ENCODE peak calls at places on chromosomes 1 and 21, in nine cellular contexts. O is neural crest cell, N is IMR-90, M is thyroid gland, Q is H9, H is mammary epithelial cell, P is cardiac fibroblast, Z is GM13977, J is AG04449. U is an unnamed sample.
A peak's percentile ranks its signal among the peaks of the same experiment; 100 is the strongest.

GRCh38 chr1:245409341-245410195 is 254.8 kb downstream of the KIF26B start:
- DNase-seq in O (no peak), N (no peak), M (no peak), Q (no peak), H (no peak), P (no peak), Z (no peak), J (no peak), U (peak; percentile 53)

GRCh38 chr1:7454895-7455784 is 316.0 kb upstream of the VAMP3 start:
- DNase-seq in O (no peak), N (no peak), M (peak; percentile 91), Q (no peak), H (no peak), P (no peak), Z (no peak), J (no peak), U (no peak)

GRCh38 chr1:57461405-57461804 is 37.5 kb upstream of the DAB1 start:
- DNase-seq in O (no peak), N (no peak), M (no peak), Q (no peak), H (no peak), P (no peak), Z (no peak), J (no peak), U (no peak)

GRCh38 chr1:46517010-46517600 is 27.5 kb downstream of the DMBX1 start:
- DNase-seq in O (no peak), N (no peak), M (peak; percentile 96), Q (peak; percentile 93), H (peak; percentile 74), P (no peak), Z (no peak), J (no peak), U (peak; percentile 50)

GRCh38 chr1:77925966-77926365 is 37.5 kb downstream of the NEXN start:
- DNase-seq in O (no peak), N (no peak), M (no peak), Q (no peak), H (no peak), P (peak; percentile 36), Z (no peak), J (no peak), U (no peak)

GRCh38 chr1:232752365-232752764 is 52.9 kb upstream of the MAP10 start:
- DNase-seq in O (no peak), N (no peak), M (no peak), Q (no peak), H (no peak), P (no peak), Z (no peak), J (no peak), U (no peak)

GRCh38 chr1:106678661-106679060 is 377.8 kb upstream of the PRMT6 start:
- DNase-seq in O (no peak), N (no peak), M (no peak), Q (no peak), H (no peak), P (no peak), Z (no peak), J (no peak), U (no peak)

GRCh38 chr1:69485616-69486015 is 82.1 kb upstream of the LRRC7 start:
- DNase-seq in O (no peak), N (no peak), M (peak; percentile 22), Q (no peak), H (no peak), P (no peak), Z (no peak), J (no peak), U (no peak)

GRCh38 chr1:151827853-151828252 is 3.7 kb downstream of the RORC start:
- DNase-seq in O (no peak), N (no peak), M (no peak), Q (no peak), H (no peak), P (no peak), Z (no peak), J (no peak), U (no peak)

GRCh38 chr1:74463301-74463988 is 49.0 kb downstream of the LRRC53 start:
- DNase-seq in O (no peak), N (peak; percentile 65), M (no peak), Q (no peak), H (peak; percentile 3), P (peak; percentile 12), Z (peak; percentile 45), J (no peak), U (no peak)

GRCh38 chr1:109547412-109548320 is 749 bp upstream of the GNAI3 start:
- DNase-seq in O (no peak), N (peak; percentile 26), M (peak; percentile 41), Q (no peak), H (peak; percentile 36), P (peak; percentile 38), Z (peak; percentile 32), J (no peak), U (peak; percentile 21)

DNA sequence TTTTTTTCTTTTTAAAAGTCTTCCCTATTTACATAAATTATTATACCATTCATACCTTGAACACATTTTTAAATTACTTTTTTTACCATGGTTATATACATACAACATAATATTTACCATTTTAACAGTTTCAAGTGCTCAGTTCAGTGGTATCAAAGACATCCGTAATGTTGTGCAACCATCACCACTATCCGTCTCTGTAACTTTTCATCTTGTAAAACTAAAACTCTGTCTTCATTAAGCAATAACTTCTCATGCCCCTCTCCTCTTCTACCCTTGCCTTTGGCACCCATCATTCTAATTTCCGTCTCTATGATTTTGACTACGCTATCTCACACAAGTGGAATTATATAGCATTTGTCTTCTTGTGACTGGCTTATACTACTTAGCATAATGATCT is 689.6 kb upstream of the NCAM2 start:
- DNase-seq in O (no peak), N (no peak), M (no peak), Q (no peak), H (no peak), P (no peak), Z (no peak), J (no peak), U (no peak)
- TF ChIP-seq CTCF in O (no peak), N (no peak), M (no peak), Q (no peak), H (no peak), P (no peak), Z (no peak), J (no peak), U (no peak)

GRCh38 chr1:205346956-205347574 is 9.7 kb downstream of the KLHDC8A start:
- DNase-seq in O (no peak), N (no peak), M (peak; percentile 64), Q (no peak), H (peak; percentile 21), P (no peak), Z (no peak), J (no peak), U (no peak)

GRCh38 chr1:205344010-205344808 is 12.5 kb downstream of the KLHDC8A start:
- DNase-seq in O (no peak), N (no peak), M (peak; percentile 46), Q (no peak), H (no peak), P (no peak), Z (no peak), J (no peak), U (peak; percentile 74)

GRCh38 chr1:205340674-205341073 is 16.0 kb downstream of the KLHDC8A start:
- DNase-seq in O (no peak), N (no peak), M (no peak), Q (no peak), H (no peak), P (no peak), Z (no peak), J (no peak), U (no peak)

GRCh38 chr1:205345761-205346160 is 11.0 kb downstream of the KLHDC8A start:
- DNase-seq in O (no peak), N (no peak), M (no peak), Q (no peak), H (no peak), P (no peak), Z (no peak), J (no peak), U (no peak)

DNA sequence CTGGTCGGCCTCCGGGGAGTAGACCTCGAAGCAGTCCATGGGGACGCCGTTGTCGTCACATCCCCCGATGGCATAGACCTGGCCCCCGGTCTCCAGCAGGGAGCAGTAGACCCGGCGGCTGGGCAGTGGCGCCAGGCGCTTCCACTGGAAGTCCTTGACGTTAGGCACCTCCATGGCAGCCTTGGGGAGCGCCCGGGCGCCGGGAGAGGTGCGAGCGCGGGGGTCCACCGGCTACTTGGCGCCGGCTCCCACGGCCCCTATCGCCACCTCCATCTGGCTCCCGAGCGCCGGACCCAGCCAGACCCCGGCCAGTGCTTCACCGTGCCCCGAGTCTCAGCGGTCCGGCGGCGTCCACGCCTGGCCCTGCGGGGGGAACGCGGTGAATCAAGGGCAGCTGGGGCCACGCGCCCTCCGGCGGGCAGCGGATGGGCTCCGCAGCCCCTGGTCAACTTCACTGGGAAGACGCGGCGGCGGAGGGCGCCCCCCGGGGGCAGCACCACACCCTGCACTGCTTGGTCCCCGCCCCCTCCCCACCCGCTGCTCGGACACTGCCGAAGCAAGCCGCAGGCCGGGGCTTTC is 13.2 kb downstream of the KLHDC8A start:
- DNase-seq in O (peak; percentile 49), N (no peak), M (peak; percentile 43), Q (peak; percentile 74), H (no peak), P (no peak), Z (no peak), J (no peak), U (peak; percentile 62)
- TF ChIP-seq CTCF in O (peak; percentile 48), N (peak; percentile 27), M (no peak), Q (peak; percentile 65), H (peak; percentile 2), P (no peak), Z (no peak), J (peak; percentile 17), U (peak; percentile 28)

GRCh38 chr1:10688409-10688786 is 108.0 kb downstream of the CASZ1 start:
- DNase-seq in O (no peak), N (no peak), M (no peak), Q (no peak), H (no peak), P (no peak), Z (no peak), J (no peak), U (no peak)

GRCh38 chr1:10691740-10692125 is 104.7 kb downstream of the CASZ1 start:
- DNase-seq in O (no peak), N (no peak), M (no peak), Q (no peak), H (no peak), P (peak; percentile 14), Z (no peak), J (no peak), U (no peak)

GRCh38 chr1:10692401-10693021 is 103.9 kb downstream of the CASZ1 start:
- DNase-seq in O (no peak), N (no peak), M (peak; percentile 73), Q (no peak), H (no peak), P (no peak), Z (peak; percentile 83), J (no peak), U (peak; percentile 59)

GRCh38 chr1:10691075-10691739 is 105.2 kb downstream of the CASZ1 start:
- DNase-seq in O (no peak), N (no peak), M (no peak), Q (no peak), H (no peak), P (no peak), Z (no peak), J (no peak), U (no peak)

GRCh38 chr1:10690484-10690883 is 106.0 kb downstream of the CASZ1 start:
- DNase-seq in O (no peak), N (no peak), M (no peak), Q (no peak), H (no peak), P (no peak), Z (no peak), J (no peak), U (no peak)
- TF ChIP-seq CTCF in O (no peak), N (no peak), M (no peak), Q (peak; percentile 38), H (peak; percentile 16), P (no peak), Z (peak; percentile 21), J (no peak), U (no peak)

GRCh38 chr1:5686195-5686594 is 306.0 kb downstream of the NPHP4 start:
- DNase-seq in O (no peak), N (no peak), M (no peak), Q (no peak), H (no peak), P (no peak), Z (no peak), J (no peak), U (no peak)
- TF ChIP-seq CTCF in O (no peak), N (no peak), M (no peak), Q (no peak), H (no peak), P (no peak), Z (no peak), J (no peak), U (no peak)